ENCODE peak calls at places on chromosomes 12 and 14, in nine cellular contexts. One of them, this sample, is unnamed.

GRCh38 chr12:117367006-117367638 is 5.7 kb upstream of the NOS1 start:
- DNase-seq in brain microvascular endothelial cell: peak; percentile 70
- DNase-seq in astrocyte of the spinal cord: peak; percentile 72
- DNase-seq in glutamatergic neuron: peak; percentile 84
- DNase-seq in GM12864: peak; percentile 31
- DNase-seq in fibroblast of villous mesenchyme: peak; percentile 61
- DNase-seq in heart left ventricle: peak; percentile 47
- DNase-seq in pancreas: peak; percentile 84
- DNase-seq in CD4-positive, alpha-beta T cell: peak; percentile 19
- DNase-seq in this sample: no peak

GRCh38 chr12:108349245-108349644 is 10.1 kb upstream of the CMKLR1 start:
- DNase-seq in glutamatergic neuron: no peak
- DNase-seq in GM12864: no peak
- DNase-seq in fibroblast of villous mesenchyme: no peak
- DNase-seq in brain microvascular endothelial cell: peak; percentile 35
- DNase-seq in pancreas: no peak
- DNase-seq in heart left ventricle: no peak
- DNase-seq in astrocyte of the spinal cord: peak; percentile 56
- DNase-seq in CD4-positive, alpha-beta T cell: no peak
- DNase-seq in this sample: no peak

GRCh38 chr14:22748188-22748587 is 18.3 kb upstream of the OXA1L start:
- DNase-seq in brain microvascular endothelial cell: no peak
- DNase-seq in glutamatergic neuron: no peak
- DNase-seq in heart left ventricle: no peak
- DNase-seq in astrocyte of the spinal cord: no peak
- DNase-seq in fibroblast of villous mesenchyme: no peak
- DNase-seq in pancreas: no peak
- DNase-seq in GM12864: no peak
- DNase-seq in CD4-positive, alpha-beta T cell: no peak
- DNase-seq in this sample: no peak

GRCh38 chr14:31508140-31508539 is 20.3 kb upstream of the GPR33 start:
- DNase-seq in brain microvascular endothelial cell: no peak
- DNase-seq in CD4-positive, alpha-beta T cell: no peak
- DNase-seq in heart left ventricle: no peak
- DNase-seq in GM12864: no peak
- DNase-seq in fibroblast of villous mesenchyme: no peak
- DNase-seq in glutamatergic neuron: no peak
- DNase-seq in pancreas: no peak
- DNase-seq in astrocyte of the spinal cord: no peak
- DNase-seq in this sample: no peak

GRCh38 chr14:51852541-51852940 is 7.9 kb upstream of the GNG2 start:
- DNase-seq in brain microvascular endothelial cell: no peak
- DNase-seq in fibroblast of villous mesenchyme: no peak
- DNase-seq in pancreas: no peak
- DNase-seq in glutamatergic neuron: no peak
- DNase-seq in astrocyte of the spinal cord: no peak
- DNase-seq in GM12864: no peak
- DNase-seq in CD4-positive, alpha-beta T cell: no peak
- DNase-seq in heart left ventricle: no peak
- DNase-seq in this sample: no peak

GRCh38 chr12:46265734-46266133 is 3.1 kb downstream of the SLC38A1 start:
- DNase-seq in heart left ventricle: no peak
- DNase-seq in glutamatergic neuron: no peak
- DNase-seq in fibroblast of villous mesenchyme: no peak
- DNase-seq in brain microvascular endothelial cell: no peak
- DNase-seq in GM12864: peak; percentile 24
- DNase-seq in astrocyte of the spinal cord: no peak
- DNase-seq in CD4-positive, alpha-beta T cell: no peak
- DNase-seq in pancreas: no peak
- DNase-seq in this sample: no peak

GRCh38 chr12:124916370-124917134 is 2.1 kb upstream of the UBC start:
- DNase-seq in brain microvascular endothelial cell: peak; percentile 93
- DNase-seq in glutamatergic neuron: no peak
- DNase-seq in pancreas: no peak
- DNase-seq in fibroblast of villous mesenchyme: peak; percentile 94
- DNase-seq in astrocyte of the spinal cord: peak; percentile 94
- DNase-seq in CD4-positive, alpha-beta T cell: no peak
- DNase-seq in heart left ventricle: peak; percentile 76
- DNase-seq in GM12864: no peak
- DNase-seq in this sample: no peak

GRCh38 chr14:32203928-32204357 is 874 bp upstream of the RNU6-8 start:
- DNase-seq in glutamatergic neuron: no peak
- DNase-seq in heart left ventricle: peak; percentile 16
- DNase-seq in astrocyte of the spinal cord: no peak
- DNase-seq in pancreas: no peak
- DNase-seq in CD4-positive, alpha-beta T cell: no peak
- DNase-seq in brain microvascular endothelial cell: peak; percentile 7
- DNase-seq in fibroblast of villous mesenchyme: peak; percentile 8
- DNase-seq in GM12864: no peak
- DNase-seq in this sample: no peak

GRCh38 chr14:36508418-36509051 is 11.5 kb downstream of the NKX2-1 start:
- DNase-seq in astrocyte of the spinal cord: no peak
- DNase-seq in CD4-positive, alpha-beta T cell: no peak
- DNase-seq in fibroblast of villous mesenchyme: no peak
- DNase-seq in brain microvascular endothelial cell: no peak
- DNase-seq in heart left ventricle: no peak
- DNase-seq in glutamatergic neuron: no peak
- DNase-seq in GM12864: no peak
- DNase-seq in pancreas: no peak
- DNase-seq in this sample: no peak

GRCh38 chr12:77685112-77685511 is 145.6 kb upstream of the NAV3 start:
- DNase-seq in pancreas: no peak
- DNase-seq in CD4-positive, alpha-beta T cell: no peak
- DNase-seq in heart left ventricle: peak; percentile 33
- DNase-seq in GM12864: peak; percentile 5
- DNase-seq in brain microvascular endothelial cell: peak; percentile 77
- DNase-seq in fibroblast of villous mesenchyme: peak; percentile 65
- DNase-seq in glutamatergic neuron: peak; percentile 65
- DNase-seq in astrocyte of the spinal cord: peak; percentile 83
- DNase-seq in this sample: no peak

DNA sequence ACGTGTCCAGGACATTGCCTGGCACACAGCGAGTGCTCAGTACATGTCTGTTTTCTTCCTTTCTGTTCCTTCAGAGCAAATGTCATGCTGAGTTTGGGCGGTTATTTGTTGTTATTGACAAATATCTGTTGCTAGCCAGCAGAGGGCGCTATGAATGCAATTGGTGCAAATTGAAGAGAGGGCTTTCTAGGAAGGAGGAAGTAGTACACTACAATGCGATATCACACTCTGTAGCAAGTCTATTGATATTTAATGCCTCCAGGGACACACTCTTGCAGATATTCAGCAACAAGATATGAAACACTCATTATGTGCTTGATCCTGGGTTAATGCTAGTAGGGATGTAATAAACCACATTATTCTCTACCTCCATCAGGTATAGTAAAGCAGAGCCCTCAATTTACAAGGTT is 267.3 kb upstream of the SRRM4 start:
- DNase-seq in astrocyte of the spinal cord: no peak
- DNase-seq in heart left ventricle: no peak
- DNase-seq in pancreas: no peak
- DNase-seq in CD4-positive, alpha-beta T cell: no peak
- DNase-seq in brain microvascular endothelial cell: no peak
- DNase-seq in GM12864: peak; percentile 33
- DNase-seq in glutamatergic neuron: peak; percentile 76
- DNase-seq in fibroblast of villous mesenchyme: no peak
- DNase-seq in this sample: no peak
- TF ChIP-seq CTCF in astrocyte of the spinal cord: no peak
- TF ChIP-seq CTCF in heart left ventricle: peak; percentile 25
- TF ChIP-seq CTCF in pancreas: peak; percentile 13
- TF ChIP-seq CTCF in CD4-positive, alpha-beta T cell: no peak
- TF ChIP-seq CTCF in brain microvascular endothelial cell: peak; percentile 14
- TF ChIP-seq CTCF in GM12864: peak; percentile 77
- TF ChIP-seq CTCF in glutamatergic neuron: peak; percentile 89
- TF ChIP-seq CTCF in fibroblast of villous mesenchyme: no peak
- TF ChIP-seq CTCF in this sample: no peak

GRCh38 chr14:27184371-27184901 is 586.6 kb upstream of the NOVA1 start:
- DNase-seq in pancreas: no peak
- DNase-seq in astrocyte of the spinal cord: peak; percentile 48
- DNase-seq in heart left ventricle: no peak
- DNase-seq in CD4-positive, alpha-beta T cell: no peak
- DNase-seq in fibroblast of villous mesenchyme: peak; percentile 7
- DNase-seq in GM12864: no peak
- DNase-seq in glutamatergic neuron: no peak
- DNase-seq in brain microvascular endothelial cell: no peak
- DNase-seq in this sample: no peak
- TF ChIP-seq CTCF in pancreas: no peak
- TF ChIP-seq CTCF in astrocyte of the spinal cord: no peak
- TF ChIP-seq CTCF in heart left ventricle: no peak
- TF ChIP-seq CTCF in CD4-positive, alpha-beta T cell: no peak
- TF ChIP-seq CTCF in fibroblast of villous mesenchyme: no peak
- TF ChIP-seq CTCF in GM12864: no peak
- TF ChIP-seq CTCF in glutamatergic neuron: no peak
- TF ChIP-seq CTCF in brain microvascular endothelial cell: no peak
- TF ChIP-seq CTCF in this sample: no peak

DNA sequence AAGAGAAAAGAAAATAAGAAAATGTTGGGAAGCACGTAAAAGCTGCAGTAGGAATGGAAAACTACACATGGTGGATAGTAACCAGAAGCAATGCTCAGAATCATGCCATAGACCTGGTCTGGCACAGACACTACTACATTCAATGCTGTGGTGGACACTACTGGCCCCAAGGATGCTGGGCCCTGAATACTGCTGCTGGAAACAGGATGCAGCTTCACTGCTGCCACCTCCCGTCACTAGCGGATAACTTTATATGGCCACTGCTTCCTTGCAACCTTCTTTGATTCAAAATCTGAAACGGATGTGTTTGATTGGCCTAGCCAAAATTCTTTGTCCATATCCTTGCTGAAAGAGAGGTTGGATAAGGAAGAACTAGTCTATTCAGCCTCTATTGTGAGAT is 30.7 kb downstream of the ADCY6 start:
- DNase-seq in fibroblast of villous mesenchyme: no peak
- DNase-seq in pancreas: no peak
- DNase-seq in CD4-positive, alpha-beta T cell: no peak
- DNase-seq in glutamatergic neuron: no peak
- DNase-seq in brain microvascular endothelial cell: peak; percentile 18
- DNase-seq in astrocyte of the spinal cord: no peak
- DNase-seq in GM12864: no peak
- DNase-seq in heart left ventricle: no peak
- DNase-seq in this sample: no peak
- TF ChIP-seq CTCF in fibroblast of villous mesenchyme: no peak
- TF ChIP-seq CTCF in pancreas: no peak
- TF ChIP-seq CTCF in CD4-positive, alpha-beta T cell: no peak
- TF ChIP-seq CTCF in glutamatergic neuron: no peak
- TF ChIP-seq CTCF in brain microvascular endothelial cell: peak; percentile 37
- TF ChIP-seq CTCF in astrocyte of the spinal cord: no peak
- TF ChIP-seq CTCF in GM12864: no peak
- TF ChIP-seq CTCF in heart left ventricle: no peak
- TF ChIP-seq CTCF in this sample: no peak

GRCh38 chr14:100246809-100247428 is 8.0 kb downstream of the YY1 start:
- DNase-seq in glutamatergic neuron: no peak
- DNase-seq in pancreas: no peak
- DNase-seq in heart left ventricle: no peak
- DNase-seq in GM12864: no peak
- DNase-seq in astrocyte of the spinal cord: peak; percentile 38
- DNase-seq in CD4-positive, alpha-beta T cell: no peak
- DNase-seq in brain microvascular endothelial cell: no peak
- DNase-seq in fibroblast of villous mesenchyme: peak; percentile 63
- DNase-seq in this sample: no peak
- TF ChIP-seq CTCF in glutamatergic neuron: peak; percentile 69
- TF ChIP-seq CTCF in pancreas: no peak
- TF ChIP-seq CTCF in heart left ventricle: peak; percentile 39
- TF ChIP-seq CTCF in GM12864: peak; percentile 38
- TF ChIP-seq CTCF in astrocyte of the spinal cord: peak; percentile 75
- TF ChIP-seq CTCF in CD4-positive, alpha-beta T cell: peak; percentile 67
- TF ChIP-seq CTCF in brain microvascular endothelial cell: peak; percentile 71
- TF ChIP-seq CTCF in fibroblast of villous mesenchyme: peak; percentile 74
- TF ChIP-seq CTCF in this sample: no peak

DNA sequence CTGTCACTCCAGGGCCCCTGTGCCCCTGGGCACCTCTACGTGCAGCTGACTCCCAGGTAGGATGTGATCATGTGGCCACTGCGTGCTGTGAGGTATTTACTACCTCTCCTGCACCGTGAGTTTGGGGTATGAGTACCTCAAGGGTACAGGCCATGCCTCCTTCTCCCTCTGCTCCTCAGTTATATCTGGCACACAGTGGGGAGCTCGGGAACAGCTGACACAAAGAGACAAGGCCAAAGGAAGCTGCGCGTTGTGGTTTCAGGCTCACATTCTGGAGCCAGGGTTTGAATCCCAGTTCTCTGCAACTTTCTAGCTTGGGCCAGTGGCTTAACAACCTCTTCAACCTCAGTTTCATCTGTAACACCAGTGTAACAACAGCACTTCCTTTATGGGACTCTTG is 7.8 kb upstream of the SLC6A12 start:
- DNase-seq in pancreas: no peak
- DNase-seq in fibroblast of villous mesenchyme: no peak
- DNase-seq in heart left ventricle: no peak
- DNase-seq in glutamatergic neuron: no peak
- DNase-seq in astrocyte of the spinal cord: no peak
- DNase-seq in CD4-positive, alpha-beta T cell: no peak
- DNase-seq in GM12864: no peak
- DNase-seq in brain microvascular endothelial cell: no peak
- DNase-seq in this sample: no peak
- TF ChIP-seq CTCF in pancreas: no peak
- TF ChIP-seq CTCF in fibroblast of villous mesenchyme: no peak
- TF ChIP-seq CTCF in heart left ventricle: no peak
- TF ChIP-seq CTCF in glutamatergic neuron: no peak
- TF ChIP-seq CTCF in astrocyte of the spinal cord: no peak
- TF ChIP-seq CTCF in CD4-positive, alpha-beta T cell: no peak
- TF ChIP-seq CTCF in GM12864: no peak
- TF ChIP-seq CTCF in brain microvascular endothelial cell: no peak
- TF ChIP-seq CTCF in this sample: no peak

This sample was measured in activated B cell treated with CpG ODN at 0.5 μM for 24 hours.